ENCODE peak calls at places on chromosomes 7 and 10, in five cellular contexts. G is activated naive CD4-positive, alpha-beta T cell; U is fibroblast of the conjunctiva; W is AG04449; Z is fibroblast of pulmonary artery. R is an unnamed sample.

GRCh38 chr10:64430690-64431323 is 909.6 kb downstream of the REEP3 start:
- DNase-seq in G (no peak), W (no peak), Z (peak; percentile 8), U (no peak), R (no peak)

GRCh38 chr7:74570533-74571156 is 86.9 kb upstream of the GTF2I start:
- DNase-seq in W (no peak), Z (no peak), G (no peak), U (no peak), R (no peak)

GRCh38 chr10:46546591-46547330 is 9.7 kb downstream of the GPRIN2 start:
- DNase-seq in G (no peak), W (no peak), U (no peak), Z (no peak), R (no peak)

GRCh38 chr7:140640727-140641531 is at the start of gene DENND2A:
- DNase-seq in U (peak; percentile 47), G (no peak), Z (peak; percentile 58), W (no peak), R (no peak)

GRCh38 chr7:120955577-120956149 is 5.1 kb downstream of the ING3 start:
- DNase-seq in U (no peak), Z (no peak), G (no peak), W (no peak), R (no peak)

GRCh38 chr7:64574481-64575159 is 11.7 kb upstream of the ZNF680 start:
- DNase-seq in W (no peak), G (no peak), U (no peak), Z (peak; percentile 57), R (no peak)

GRCh38 chr7:20198295-20198694 is 18.9 kb downstream of the MACC1 start:
- DNase-seq in G (no peak), Z (no peak), W (no peak), U (no peak), R (no peak)

GRCh38 chr7:139995034-139995915 is 67.5 kb downstream of the PARP12 start:
- DNase-seq in Z (peak; percentile 66), G (no peak), W (no peak), U (peak; percentile 59), R (no peak)

GRCh38 chr7:66178258-66178657 is 26.9 kb upstream of the TPST1 start:
- DNase-seq in U (no peak), W (no peak), Z (no peak), G (no peak), R (no peak)

GRCh38 chr7:98283127-98283886 is 1.8 kb downstream of the BRI3 start:
- DNase-seq in W (no peak), Z (peak; percentile 63), G (no peak), U (peak; percentile 28), R (no peak)

GRCh38 chr10:112804036-112804435 is 146.0 kb upstream of the TCF7L2 start:
- DNase-seq in Z (no peak), U (no peak), W (no peak), G (no peak), R (no peak)

GRCh38 chr7:129925416-129926002 is 27.3 kb downstream of the UBE2H start:
- DNase-seq in Z (peak; percentile 85), U (peak; percentile 12), G (no peak), W (peak; percentile 37), R (no peak)

GRCh38 chr10:114822771-114823463 is 1.3 kb downstream of the FHIP2A start:
- DNase-seq in W (no peak), U (no peak), Z (peak; percentile 67), G (no peak), R (peak; percentile 33)

GRCh38 chr7:134636008-134636449 is 10.6 kb upstream of the BPGM start:
- DNase-seq in W (no peak), Z (peak; percentile 31), G (no peak), U (no peak), R (no peak)

GRCh38 chr7:121083138-121083789 is 94.8 kb downstream of the CPED1 start:
- DNase-seq in Z (peak; percentile 71), W (no peak), G (no peak), U (peak; percentile 59), R (peak; percentile 41)

GRCh38 chr7:44288381-44288685 is 37.1 kb downstream of the CAMK2B start:
- DNase-seq in U (no peak), Z (no peak), W (no peak), G (no peak), R (no peak)

GRCh38 chr7:7793249-7793648 is 74.8 kb upstream of the RPA3 start:
- DNase-seq in Z (no peak), W (no peak), U (no peak), G (no peak), R (no peak)

GRCh38 chr10:51124852-51125251 is 50.6 kb downstream of the PRKG1 start:
- DNase-seq in G (no peak), W (no peak), Z (no peak), U (no peak), R (no peak)

GRCh38 chr7:1410992-1411391 is 48.3 kb downstream of the MICALL2 start:
- DNase-seq in U (no peak), Z (no peak), W (no peak), G (no peak), R (no peak)

GRCh38 chr7:157220916-157221569 is 82.3 kb downstream of the UBE3C start:
- DNase-seq in Z (no peak), U (no peak), G (no peak), W (no peak), R (no peak)

GRCh38 chr10:82266438-82266837 is 391.4 kb downstream of the NRG3 start:
- DNase-seq in W (no peak), U (peak; percentile 12), G (no peak), Z (peak; percentile 83), R (no peak)

GRCh38 chr7:2819954-2820397 is 24.1 kb downstream of the GNA12 start:
- DNase-seq in G (no peak), W (no peak), U (no peak), Z (no peak), R (no peak)

GRCh38 chr7:43625453-43625852 is 42.5 kb downstream of the STK17A start:
- DNase-seq in U (no peak), W (no peak), Z (no peak), G (no peak), R (no peak)

GRCh38 chr7:19117870-19118608 is 603 bp upstream of the TWIST1 start:
- DNase-seq in G (no peak), U (no peak), Z (peak; percentile 28), W (no peak), R (no peak)

GRCh38 chr10:83682399-83682798 is 456.9 kb upstream of the GHITM start:
- DNase-seq in G (no peak), Z (no peak), U (no peak), W (no peak), R (no peak)

GRCh38 chr10:33843379-33843778 is 508.9 kb upstream of the NRP1 start:
- DNase-seq in Z (no peak), U (no peak), W (no peak), G (no peak), R (no peak)

GRCh38 chr7:41029072-41029492 is 673.8 kb downstream of the INHBA start:
- DNase-seq in U (no peak), W (no peak), G (no peak), Z (peak; percentile 88), R (peak; percentile 90)

GRCh38 chr7:114243019-114243507 is 171.6 kb upstream of the FOXP2 start:
- DNase-seq in W (no peak), U (no peak), Z (no peak), G (no peak), R (peak; percentile 49)

GRCh38 chr7:139714163-139714901 is 63.5 kb downstream of the HIPK2 start:
- DNase-seq in W (no peak), Z (no peak), G (no peak), U (no peak), R (no peak)

GRCh38 chr7:157483971-157484410 is 147.2 kb downstream of the DNAJB6 start:
- DNase-seq in W (no peak), Z (no peak), G (no peak), U (no peak), R (no peak)

GRCh38 chr10:43221419-43222293 is 45.2 kb downstream of the RASGEF1A start:
- DNase-seq in Z (no peak), U (no peak), W (no peak), G (no peak), R (no peak)

GRCh38 chr10:118047363-118047719 is 600 bp upstream of the RAB11FIP2 start:
- DNase-seq in G (no peak), Z (no peak), U (no peak), W (no peak), R (no peak)

R was measured in HS-27A.